ENCODE peak calls at places on chromosome 5, in eight cellular contexts. A is A549, D is ovary, X is H1, I is GM12878, Q is HepG2, W is tibial nerve, R is transverse colon. N is an unnamed sample. For H3K4me1, the result is how much of the 10 kb centered on the place peaks cover.

GRCh38 chr5:134503937-134504437 is 21.5 kb upstream of the JADE2 start:
- DNase-seq in D (no peak), W (no peak), A (no peak), X (no peak), I (no peak), Q (peak), R (no peak), N (no peak)

GRCh38 chr5:177328545-177329231 is 17.0 kb upstream of the MXD3 start:
- DNase-seq in I (no peak), A (no peak), Q (no peak), D (no peak), R (no peak), W (no peak), X (no peak), N (no peak)

GRCh38 chr5:102628449-102629175 is 126.5 kb upstream of the PAM start:
- DNase-seq in R (no peak), A (no peak), I (no peak), D (no peak), Q (no peak), X (no peak), W (no peak), N (no peak)

GRCh38 chr5:111641533-111642230 is 115.3 kb downstream of the NREP start:
- DNase-seq in W (no peak), Q (no peak), I (no peak), R (no peak), A (no peak), X (no peak), D (no peak), N (no peak)

GRCh38 chr5:61322738-61323429 is 9.2 kb upstream of the ZSWIM6 start:
- DNase-seq in D (no peak), R (peak), I (no peak), W (no peak), X (no peak), A (no peak), Q (no peak), N (peak)

GRCh38 chr5:65855758-65856157 is 70.6 kb upstream of the ERBIN start:
- DNase-seq in D (no peak), A (no peak), R (no peak), I (no peak), Q (no peak), X (no peak), W (no peak), N (no peak)

GRCh38 chr5:68406767-68407232 is 191.2 kb downstream of the PIK3R1 start:
- DNase-seq in Q (no peak), R (peak), I (peak), A (peak), D (no peak), W (no peak), X (no peak), N (peak)

GRCh38 chr5:134275822-134276221 is 49.9 kb upstream of the PPP2CA start:
- DNase-seq in D (no peak), R (no peak), W (no peak), Q (no peak), X (no peak), A (no peak), I (peak), N (no peak)

GRCh38 chr5:83726912-83727311 is 6.3 kb upstream of the HAPLN1 start:
- DNase-seq in X (no peak), I (no peak), Q (peak), R (no peak), W (no peak), D (no peak), A (no peak), N (no peak)

GRCh38 chr5:34691326-34691725 is 35.2 kb downstream of the RAI14 start:
- DNase-seq in Q (no peak), I (no peak), A (no peak), D (no peak), R (no peak), X (no peak), W (no peak), N (no peak)

GRCh38 chr5:92215116-92215515 is 832.0 kb upstream of the ARRDC3 start:
- DNase-seq in I (no peak), Q (no peak), R (no peak), W (no peak), D (no peak), A (no peak), X (no peak), N (no peak)

GRCh38 chr5:154945695-154946301 is 4.9 kb downstream of the MRPL22 start:
- DNase-seq in D (no peak), A (peak), X (no peak), Q (no peak), W (no peak), I (no peak), R (no peak), N (no peak)

GRCh38 chr5:40386293-40386692 is 293.4 kb upstream of the PTGER4 start:
- DNase-seq in D (no peak), I (peak), A (no peak), R (no peak), X (no peak), W (no peak), Q (no peak), N (no peak)

GRCh38 chr5:40687316-40687715 is 7.6 kb downstream of the PTGER4 start:
- DNase-seq in A (no peak), R (no peak), X (no peak), W (no peak), I (no peak), Q (no peak), D (no peak), N (no peak)

GRCh38 chr5:178895615-178896571 is at the start of gene ZFP2:
- DNase-seq in R (peak), W (peak), A (peak), I (no peak), X (peak), Q (peak), D (peak), N (peak)

GRCh38 chr5:149322518-149322917 is 22.8 kb upstream of the GRPEL2 start:
- DNase-seq in I (no peak), D (no peak), A (no peak), Q (peak), R (peak), W (no peak), X (no peak), N (no peak)

GRCh38 chr5:150671509-150672236 is 10.6 kb downstream of the MYOZ3 start:
- DNase-seq in R (no peak), I (no peak), D (peak), Q (no peak), A (no peak), X (no peak), W (no peak), N (no peak)

GRCh38 chr5:56440871-56441740 is 208.0 kb upstream of the ANKRD55 start:
- DNase-seq in A (peak), I (no peak), R (peak), W (peak), Q (peak), D (no peak), X (no peak), N (no peak)

GRCh38 chr5:148290271-148291195 is 21.7 kb upstream of the SPINK7 start:
- DNase-seq in W (no peak), D (no peak), I (no peak), A (peak), Q (peak), X (no peak), R (no peak), N (no peak)

GRCh38 chr5:150515446-150515845 is 7.5 kb downstream of the NDST1 start:
- DNase-seq in I (no peak), D (no peak), R (no peak), X (no peak), W (peak), A (peak), Q (no peak), N (no peak)

GRCh38 chr5:174612686-174613085 is 111.7 kb upstream of the MSX2 start:
- DNase-seq in I (no peak), X (no peak), D (no peak), Q (no peak), R (no peak), A (peak), W (no peak), N (no peak)

GRCh38 chr5:115859378-115859777 is 17.6 kb downstream of the AP3S1 start:
- DNase-seq in X (no peak), I (no peak), R (no peak), A (no peak), Q (no peak), W (no peak), D (no peak), N (no peak)

GRCh38 chr5:148376198-148376597 is 7.6 kb upstream of the FBXO38 start:
- DNase-seq in R (no peak), W (no peak), I (no peak), D (no peak), A (no peak), Q (no peak), X (no peak), N (no peak)

GRCh38 chr5:44875661-44876250 is 67.0 kb downstream of the MRPS30 start:
- DNase-seq in W (no peak), I (peak), Q (peak), A (peak), R (no peak), X (no peak), D (no peak), N (no peak)

GRCh38 chr5:103487822-103488493 is 74.6 kb downstream of the NUDT12 start:
- DNase-seq in A (no peak), I (peak), D (no peak), Q (no peak), W (no peak), X (no peak), R (no peak), N (no peak)

GRCh38 chr5:32388429-32389111 is 56.0 kb downstream of the ZFR start:
- DNase-seq in I (no peak), Q (no peak), D (no peak), X (no peak), W (no peak), A (no peak), R (no peak), N (no peak)

GRCh38 chr5:118126159-118126558 is 862.2 kb downstream of the DTWD2 start:
- DNase-seq in D (no peak), I (no peak), A (no peak), R (no peak), X (no peak), W (no peak), Q (no peak), N (no peak)

GRCh38 chr5:159174511-159175168 is 34.7 kb downstream of the RNF145 start:
- DNase-seq in A (no peak), D (no peak), X (no peak), R (no peak), Q (no peak), W (no peak), I (no peak), N (no peak)

GRCh38 chr5:17088051-17088450 is 129.4 kb upstream of the BASP1 start:
- DNase-seq in R (no peak), X (no peak), I (no peak), D (no peak), Q (no peak), A (no peak), W (no peak), N (no peak)

GRCh38 chr5:162139190-162139589 is 71.6 kb downstream of the GABRG2 start:
- DNase-seq in D (no peak), R (no peak), W (no peak), Q (no peak), X (no peak), A (no peak), I (no peak), N (no peak)

GRCh38 chr5:154157483-154158378 is 32.8 kb upstream of the GALNT10 start:
- DNase-seq in Q (no peak), X (no peak), D (no peak), I (no peak), A (no peak), R (no peak), W (no peak), N (no peak)

DNA sequence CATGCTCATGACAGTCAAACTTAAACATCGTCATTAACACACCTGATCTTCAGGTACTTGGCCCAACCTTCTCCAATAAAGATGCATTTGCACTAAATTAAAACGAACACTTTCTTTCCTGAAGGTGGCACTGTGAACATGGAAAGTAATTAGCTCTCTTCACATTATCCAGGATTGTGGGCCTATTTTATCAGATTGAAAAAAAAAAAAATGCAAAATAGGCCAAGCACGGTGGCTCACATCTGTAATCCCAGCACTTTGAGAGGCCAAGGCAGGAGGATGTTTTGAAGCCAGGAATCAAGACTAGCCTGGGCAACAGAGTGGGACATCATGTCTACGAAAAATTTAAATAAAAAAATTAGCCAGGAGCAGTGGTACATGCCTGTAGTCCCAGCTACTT is 14.4 kb upstream of the CDC20B start:
- DNase-seq in D (no peak), W (no peak), X (no peak), I (no peak), A (peak), Q (no peak), R (no peak), N (no peak)
- TF ChIP-seq EP300 in D (no peak), W (no peak), X (no peak), I (no peak), A (no peak), Q (no peak), R (no peak), N (no peak)

GRCh38 chr5:73620335-73620687 is 5.7 kb upstream of the ARHGEF28 start:
- DNase-seq in Q (no peak), A (no peak), R (no peak), W (no peak), I (no peak), D (no peak), X (no peak), N (no peak)
- TF ChIP-seq POLR2A in Q (no peak), A (no peak), R (no peak), W (no peak), I (no peak), D (no peak), X (no peak), N (no peak)

DNA sequence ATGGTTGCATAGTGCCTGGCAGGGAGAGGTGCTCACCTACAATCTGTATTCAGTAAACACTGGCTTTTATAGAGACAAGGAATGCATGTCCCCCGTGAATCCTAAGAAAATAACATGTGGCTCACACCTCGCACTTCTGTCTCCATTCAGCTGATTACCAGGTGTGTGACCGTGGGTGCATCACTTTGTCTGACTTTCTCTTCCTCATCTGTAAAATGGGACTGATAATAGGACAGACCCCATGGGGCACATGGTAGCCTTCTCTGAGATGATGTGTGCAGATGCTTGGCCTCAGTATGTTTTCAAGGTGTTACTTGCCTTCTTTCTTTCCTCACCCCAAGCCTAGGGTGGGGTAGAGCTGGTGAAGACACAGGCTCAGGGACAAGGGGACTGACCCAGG is 6.3 kb downstream of the CXXC5 start:
- DNase-seq in W (no peak), A (no peak), I (no peak), X (no peak), D (no peak), Q (no peak), R (no peak), N (no peak)
- H3K4me1 ChIP-seq in W (under half), A (half or more), I (half or more), X (half or more), D (under half), Q (half or more), R (half or more), N (half or more)

GRCh38 chr5:77167695-77168111 is 42.8 kb upstream of the PDE8B start:
- DNase-seq in Q (no peak), A (peak), D (no peak), I (no peak), X (no peak), W (no peak), R (no peak), N (no peak)
- TF ChIP-seq EP300 in Q (no peak), A (peak), D (no peak), I (no peak), X (no peak), W (peak), R (no peak), N (no peak)

GRCh38 chr5:142447887-142448286 is 123.1 kb upstream of the SPRY4 start:
- DNase-seq in W (no peak), D (no peak), X (no peak), Q (no peak), I (no peak), R (no peak), A (no peak), N (no peak)

GRCh38 chr5:142445266-142445665 is 120.4 kb upstream of the SPRY4 start:
- DNase-seq in X (no peak), Q (no peak), D (no peak), I (no peak), A (no peak), R (no peak), W (no peak), N (no peak)

GRCh38 chr5:142446960-142447279 is 122.1 kb upstream of the SPRY4 start:
- DNase-seq in X (no peak), W (no peak), A (no peak), R (no peak), I (no peak), D (no peak), Q (no peak), N (no peak)

GRCh38 chr5:142450419-142450818 is 125.6 kb upstream of the SPRY4 start:
- DNase-seq in Q (no peak), W (no peak), X (no peak), D (no peak), A (no peak), I (no peak), R (no peak), N (no peak)

GRCh38 chr5:142446131-142446959 is 121.5 kb upstream of the SPRY4 start:
- DNase-seq in X (no peak), Q (peak), I (no peak), D (no peak), A (peak), R (no peak), W (no peak), N (no peak)
- TF ChIP-seq POLR2A in X (no peak), Q (no peak), I (no peak), D (peak), A (no peak), R (no peak), W (no peak), N (no peak)

GRCh38 chr5:167442922-167443321 is 848.5 kb upstream of the WWC1 start:
- DNase-seq in I (no peak), D (no peak), A (no peak), X (no peak), Q (no peak), R (no peak), W (no peak), N (no peak)

GRCh38 chr5:167440846-167441245 is 850.6 kb upstream of the WWC1 start:
- DNase-seq in D (no peak), I (no peak), A (no peak), X (no peak), Q (no peak), R (no peak), W (no peak), N (no peak)
- H3K4me1 ChIP-seq in D (under half), I (under half), A (under half), X (under half), Q (under half), R (under half), W (under half), N (under half)

GRCh38 chr5:38724301-38725030 is 121.3 kb upstream of the OSMR start:
- DNase-seq in Q (no peak), A (peak), W (no peak), R (no peak), I (no peak), X (no peak), D (no peak), N (no peak)
- TF ChIP-seq EP300 in Q (no peak), A (no peak), W (no peak), R (no peak), I (no peak), X (no peak), D (no peak), N (no peak)

DNA sequence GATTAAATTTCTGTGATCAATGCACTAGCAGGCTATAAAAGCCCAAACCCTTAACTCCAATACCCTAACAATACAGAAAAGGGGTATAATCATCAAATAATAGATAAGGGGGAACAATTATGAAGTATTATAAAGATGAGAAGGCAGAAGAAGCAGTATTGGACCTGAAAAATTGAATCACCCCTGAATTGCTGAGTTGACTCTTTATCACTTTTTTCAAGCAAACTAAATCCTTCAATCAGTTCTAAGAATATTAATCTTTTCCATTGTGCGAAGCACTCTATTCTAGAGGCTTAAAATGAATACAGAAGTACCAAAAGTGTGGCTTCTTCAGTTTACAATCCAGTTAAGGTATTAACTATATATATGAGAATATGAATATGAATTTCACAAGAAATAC is 120.7 kb downstream of the RNF180 start:
- DNase-seq in Q (no peak), I (no peak), W (no peak), R (no peak), A (no peak), D (no peak), X (no peak), N (no peak)
- TF ChIP-seq POLR2A in Q (no peak), I (no peak), W (no peak), R (no peak), A (no peak), D (no peak), X (no peak), N (no peak)

DNA sequence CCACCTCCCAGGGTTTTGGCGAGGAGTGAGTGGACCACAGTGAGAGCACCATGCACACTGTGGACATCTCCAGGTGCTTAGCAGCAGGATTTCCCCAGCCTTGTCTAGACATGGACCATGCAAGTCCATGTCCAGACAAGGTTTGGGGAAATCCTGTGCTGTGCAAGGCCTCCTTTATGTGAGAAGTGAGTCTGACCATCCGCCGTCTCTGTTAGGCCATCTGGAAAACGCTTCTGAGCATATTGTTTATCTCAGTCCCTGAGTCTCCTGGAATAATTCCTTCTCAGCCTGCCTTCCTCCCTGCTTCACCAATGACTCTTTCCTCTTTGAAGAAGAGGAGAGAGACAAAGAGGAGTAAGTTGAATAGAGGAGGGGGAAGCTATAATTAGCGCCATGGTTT is 26.1 kb upstream of the TNFAIP8 start:
- DNase-seq in Q (no peak), D (no peak), X (no peak), W (no peak), R (no peak), I (no peak), A (no peak), N (no peak)
- H3K4me1 ChIP-seq in Q (under half), D (under half), X (under half), W (under half), R (under half), I (under half), A (half or more), N (half or more)

DNA sequence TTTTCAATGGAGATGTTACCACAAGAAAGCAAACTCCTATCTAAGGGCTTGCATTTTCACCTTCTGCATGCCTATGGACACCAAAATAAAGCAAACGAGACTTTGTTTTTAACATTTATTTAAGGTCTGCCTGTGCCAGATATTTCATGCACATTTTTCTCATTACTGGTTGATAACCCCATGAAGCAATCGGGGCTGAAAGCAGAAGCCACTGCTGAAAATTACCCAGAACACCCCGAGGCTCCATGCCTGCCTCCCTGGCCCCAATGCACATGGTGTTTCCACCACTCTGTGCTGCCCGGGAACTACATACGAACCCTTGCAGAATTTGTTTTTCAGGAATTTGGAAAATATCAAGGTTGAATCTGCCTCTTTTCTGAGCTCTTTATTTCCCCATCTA is 240.1 kb downstream of the NR2F1-AS1 start:
- DNase-seq in D (no peak), R (no peak), Q (no peak), I (no peak), A (no peak), X (no peak), W (no peak), N (no peak)
- TF ChIP-seq EP300 in D (no peak), R (no peak), Q (no peak), I (no peak), A (no peak), X (no peak), W (no peak), N (no peak)

N was measured in stomach.